ENCODE peak calls at places on chromosomes 7 and 10, in five cellular contexts. One of them, this sample, is unnamed.
A peak's percentile ranks its signal among the peaks of the same experiment; 100 is the strongest.

GRCh38 chr10:117929321-117930067 is 117.2 kb downstream of the RAB11FIP2 start:
- ATAC-seq in activated T-cell treated with anti-CD3 and anti-CD28 coated beads, Interleukin-2, amount 50 U/mL, for 72 hours: no peak
- ATAC-seq in stimulated activated naive CD8-positive, alpha-beta T cell treated with anti-CD3 and anti-CD28 coated beads, Interleukin-15, Interleukin-2, amounts not matched to agents 100 U/mL and 50 U/mL, for 24 hours: no peak
- ATAC-seq in T-helper 17 cell: no peak
- ATAC-seq in activated naive CD8-positive, alpha-beta T cell treated with anti-CD3 and anti-CD28 coated beads, Interleukin-2, amount 10 ng/mL, durations not matched to agents 7 days and 5 days: no peak
- ATAC-seq in this sample: no peak

GRCh38 chr10:113617086-113617485 is 46.8 kb downstream of the NRAP start:
- ATAC-seq in activated T-cell treated with anti-CD3 and anti-CD28 coated beads, Interleukin-2, amount 50 U/mL, for 72 hours: no peak
- ATAC-seq in stimulated activated naive CD8-positive, alpha-beta T cell treated with anti-CD3 and anti-CD28 coated beads, Interleukin-15, Interleukin-2, amounts not matched to agents 100 U/mL and 50 U/mL, for 24 hours: no peak
- ATAC-seq in T-helper 17 cell: no peak
- ATAC-seq in activated naive CD8-positive, alpha-beta T cell treated with anti-CD3 and anti-CD28 coated beads, Interleukin-2, amount 10 ng/mL, durations not matched to agents 7 days and 5 days: no peak
- ATAC-seq in this sample: no peak

GRCh38 chr7:11176922-11177445 is 203.3 kb downstream of the PHF14 start:
- ATAC-seq in activated T-cell treated with anti-CD3 and anti-CD28 coated beads, Interleukin-2, amount 50 U/mL, for 72 hours: no peak
- ATAC-seq in stimulated activated naive CD8-positive, alpha-beta T cell treated with anti-CD3 and anti-CD28 coated beads, Interleukin-15, Interleukin-2, amounts not matched to agents 100 U/mL and 50 U/mL, for 24 hours: no peak
- ATAC-seq in T-helper 17 cell: no peak
- ATAC-seq in activated naive CD8-positive, alpha-beta T cell treated with anti-CD3 and anti-CD28 coated beads, Interleukin-2, amount 10 ng/mL, durations not matched to agents 7 days and 5 days: no peak
- ATAC-seq in this sample: no peak

GRCh38 chr10:111297351-111297848 is 220.6 kb downstream of the ADRA2A start:
- ATAC-seq in activated T-cell treated with anti-CD3 and anti-CD28 coated beads, Interleukin-2, amount 50 U/mL, for 72 hours: no peak
- ATAC-seq in stimulated activated naive CD8-positive, alpha-beta T cell treated with anti-CD3 and anti-CD28 coated beads, Interleukin-15, Interleukin-2, amounts not matched to agents 100 U/mL and 50 U/mL, for 24 hours: no peak
- ATAC-seq in T-helper 17 cell: no peak
- ATAC-seq in activated naive CD8-positive, alpha-beta T cell treated with anti-CD3 and anti-CD28 coated beads, Interleukin-2, amount 10 ng/mL, durations not matched to agents 7 days and 5 days: no peak
- ATAC-seq in this sample: no peak

GRCh38 chr10:70053212-70053895 is 708 bp downstream of the MACROH2A2 start:
- ATAC-seq in activated T-cell treated with anti-CD3 and anti-CD28 coated beads, Interleukin-2, amount 50 U/mL, for 72 hours: peak; percentile 73
- ATAC-seq in stimulated activated naive CD8-positive, alpha-beta T cell treated with anti-CD3 and anti-CD28 coated beads, Interleukin-15, Interleukin-2, amounts not matched to agents 100 U/mL and 50 U/mL, for 24 hours: peak; percentile 48
- ATAC-seq in T-helper 17 cell: peak; percentile 42
- ATAC-seq in activated naive CD8-positive, alpha-beta T cell treated with anti-CD3 and anti-CD28 coated beads, Interleukin-2, amount 10 ng/mL, durations not matched to agents 7 days and 5 days: peak; percentile 63
- ATAC-seq in this sample: peak; percentile 24

GRCh38 chr10:131960631-131961046 is 21.1 kb downstream of the BNIP3 start:
- ATAC-seq in activated T-cell treated with anti-CD3 and anti-CD28 coated beads, Interleukin-2, amount 50 U/mL, for 72 hours: no peak
- ATAC-seq in stimulated activated naive CD8-positive, alpha-beta T cell treated with anti-CD3 and anti-CD28 coated beads, Interleukin-15, Interleukin-2, amounts not matched to agents 100 U/mL and 50 U/mL, for 24 hours: no peak
- ATAC-seq in T-helper 17 cell: no peak
- ATAC-seq in activated naive CD8-positive, alpha-beta T cell treated with anti-CD3 and anti-CD28 coated beads, Interleukin-2, amount 10 ng/mL, durations not matched to agents 7 days and 5 days: no peak
- ATAC-seq in this sample: peak; percentile 27

GRCh38 chr10:86595496-86595895 is 58.9 kb upstream of the OPN4 start:
- ATAC-seq in activated T-cell treated with anti-CD3 and anti-CD28 coated beads, Interleukin-2, amount 50 U/mL, for 72 hours: no peak
- ATAC-seq in stimulated activated naive CD8-positive, alpha-beta T cell treated with anti-CD3 and anti-CD28 coated beads, Interleukin-15, Interleukin-2, amounts not matched to agents 100 U/mL and 50 U/mL, for 24 hours: no peak
- ATAC-seq in T-helper 17 cell: no peak
- ATAC-seq in activated naive CD8-positive, alpha-beta T cell treated with anti-CD3 and anti-CD28 coated beads, Interleukin-2, amount 10 ng/mL, durations not matched to agents 7 days and 5 days: no peak
- ATAC-seq in this sample: no peak

GRCh38 chr10:73634397-73634796 is 6.9 kb downstream of the MYOZ1 start:
- ATAC-seq in activated T-cell treated with anti-CD3 and anti-CD28 coated beads, Interleukin-2, amount 50 U/mL, for 72 hours: no peak
- ATAC-seq in stimulated activated naive CD8-positive, alpha-beta T cell treated with anti-CD3 and anti-CD28 coated beads, Interleukin-15, Interleukin-2, amounts not matched to agents 100 U/mL and 50 U/mL, for 24 hours: no peak
- ATAC-seq in T-helper 17 cell: no peak
- ATAC-seq in activated naive CD8-positive, alpha-beta T cell treated with anti-CD3 and anti-CD28 coated beads, Interleukin-2, amount 10 ng/mL, durations not matched to agents 7 days and 5 days: no peak
- ATAC-seq in this sample: no peak

GRCh38 chr7:142488234-142488633 is 230.4 kb upstream of the PRSS58 start:
- ATAC-seq in activated T-cell treated with anti-CD3 and anti-CD28 coated beads, Interleukin-2, amount 50 U/mL, for 72 hours: no peak
- ATAC-seq in stimulated activated naive CD8-positive, alpha-beta T cell treated with anti-CD3 and anti-CD28 coated beads, Interleukin-15, Interleukin-2, amounts not matched to agents 100 U/mL and 50 U/mL, for 24 hours: no peak
- ATAC-seq in T-helper 17 cell: no peak
- ATAC-seq in activated naive CD8-positive, alpha-beta T cell treated with anti-CD3 and anti-CD28 coated beads, Interleukin-2, amount 10 ng/mL, durations not matched to agents 7 days and 5 days: no peak
- ATAC-seq in this sample: peak; percentile 31

GRCh38 chr10:102335184-102335583 is 60.3 kb upstream of the NFKB2 start:
- ATAC-seq in activated T-cell treated with anti-CD3 and anti-CD28 coated beads, Interleukin-2, amount 50 U/mL, for 72 hours: no peak
- ATAC-seq in stimulated activated naive CD8-positive, alpha-beta T cell treated with anti-CD3 and anti-CD28 coated beads, Interleukin-15, Interleukin-2, amounts not matched to agents 100 U/mL and 50 U/mL, for 24 hours: no peak
- ATAC-seq in T-helper 17 cell: no peak
- ATAC-seq in activated naive CD8-positive, alpha-beta T cell treated with anti-CD3 and anti-CD28 coated beads, Interleukin-2, amount 10 ng/mL, durations not matched to agents 7 days and 5 days: no peak
- ATAC-seq in this sample: no peak

GRCh38 chr7:157416011-157416410 is 79.2 kb downstream of the DNAJB6 start:
- ATAC-seq in activated T-cell treated with anti-CD3 and anti-CD28 coated beads, Interleukin-2, amount 50 U/mL, for 72 hours: no peak
- ATAC-seq in stimulated activated naive CD8-positive, alpha-beta T cell treated with anti-CD3 and anti-CD28 coated beads, Interleukin-15, Interleukin-2, amounts not matched to agents 100 U/mL and 50 U/mL, for 24 hours: no peak
- ATAC-seq in T-helper 17 cell: no peak
- ATAC-seq in activated naive CD8-positive, alpha-beta T cell treated with anti-CD3 and anti-CD28 coated beads, Interleukin-2, amount 10 ng/mL, durations not matched to agents 7 days and 5 days: no peak
- ATAC-seq in this sample: no peak

GRCh38 chr10:33347227-33347626 is 12.8 kb upstream of the NRP1 start:
- ATAC-seq in activated T-cell treated with anti-CD3 and anti-CD28 coated beads, Interleukin-2, amount 50 U/mL, for 72 hours: no peak
- ATAC-seq in stimulated activated naive CD8-positive, alpha-beta T cell treated with anti-CD3 and anti-CD28 coated beads, Interleukin-15, Interleukin-2, amounts not matched to agents 100 U/mL and 50 U/mL, for 24 hours: no peak
- ATAC-seq in T-helper 17 cell: no peak
- ATAC-seq in activated naive CD8-positive, alpha-beta T cell treated with anti-CD3 and anti-CD28 coated beads, Interleukin-2, amount 10 ng/mL, durations not matched to agents 7 days and 5 days: no peak
- ATAC-seq in this sample: no peak

GRCh38 chr10:74384615-74385213 is 233.7 kb downstream of the ADK start:
- ATAC-seq in activated T-cell treated with anti-CD3 and anti-CD28 coated beads, Interleukin-2, amount 50 U/mL, for 72 hours: no peak
- ATAC-seq in stimulated activated naive CD8-positive, alpha-beta T cell treated with anti-CD3 and anti-CD28 coated beads, Interleukin-15, Interleukin-2, amounts not matched to agents 100 U/mL and 50 U/mL, for 24 hours: no peak
- ATAC-seq in T-helper 17 cell: no peak
- ATAC-seq in activated naive CD8-positive, alpha-beta T cell treated with anti-CD3 and anti-CD28 coated beads, Interleukin-2, amount 10 ng/mL, durations not matched to agents 7 days and 5 days: no peak
- ATAC-seq in this sample: no peak